ENCODE peak calls at places on chromosomes 7 and 10, in five cellular contexts. F is colonic mucosa, E is brain microvascular endothelial cell, N is lower leg skin, A is neuronal stem cell. M is an unnamed sample.

GRCh38 chr10:83166344-83166743 is 973.0 kb upstream of the GHITM start:
- DNase-seq in A (peak), E (no peak), F (no peak), N (no peak), M (no peak)

GRCh38 chr7:69732203-69732602 is 133.9 kb downstream of the AUTS2 start:
- DNase-seq in A (no peak), F (peak), N (no peak), E (no peak), M (no peak)

GRCh38 chr7:25952277-25953057 is 199.5 kb upstream of the NFE2L3 start:
- DNase-seq in N (no peak), E (no peak), F (no peak), A (no peak), M (no peak)

GRCh38 chr10:3803884-3804741 is 19.1 kb upstream of the KLF6 start:
- DNase-seq in E (no peak), A (no peak), N (no peak), F (no peak), M (peak)

GRCh38 chr10:133011883-133012282 is 69.5 kb upstream of the CFAP46 start:
- DNase-seq in E (no peak), A (no peak), F (no peak), N (no peak), M (no peak)

GRCh38 chr7:110948280-110948679 is 142.6 kb upstream of the LRRN3 start:
- DNase-seq in E (no peak), F (no peak), A (no peak), N (no peak), M (no peak)

GRCh38 chr7:18216270-18216669 is 188.6 kb upstream of the PRPS1L1 start:
- DNase-seq in A (no peak), E (no peak), F (no peak), N (no peak), M (no peak)

GRCh38 chr7:157870644-157871290 is 534.0 kb downstream of the DNAJB6 start:
- DNase-seq in A (no peak), F (no peak), N (no peak), E (no peak), M (no peak)

GRCh38 chr7:36746347-36746746 is 22.1 kb upstream of the AOAH start:
- DNase-seq in F (no peak), E (no peak), N (no peak), A (no peak), M (no peak)

GRCh38 chr7:30472771-30473392 is 5.7 kb downstream of the NOD1 start:
- DNase-seq in F (no peak), N (no peak), A (no peak), E (peak), M (peak)

GRCh38 chr10:25934673-25935139 is 677 bp downstream of the MYO3A start:
- DNase-seq in N (no peak), E (no peak), A (no peak), F (peak), M (no peak)

GRCh38 chr10:125521721-125522680 is 161.0 kb downstream of the TEX36 start:
- DNase-seq in N (peak), A (no peak), F (no peak), E (no peak), M (no peak)

GRCh38 chr7:139784643-139785042 is 6.8 kb upstream of the HIPK2 start:
- DNase-seq in E (no peak), N (no peak), A (no peak), F (no peak), M (no peak)

GRCh38 chr7:47482013-47482761 is 99.7 kb downstream of the TNS3 start:
- DNase-seq in N (no peak), F (no peak), E (peak), A (no peak), M (peak)

GRCh38 chr7:135601182-135601581 is 43.5 kb downstream of the NUP205 start:
- DNase-seq in N (no peak), F (no peak), E (no peak), A (no peak), M (no peak)

GRCh38 chr7:120480930-120481329 is 208.0 kb downstream of the KCND2 start:
- DNase-seq in E (no peak), N (no peak), F (no peak), A (no peak), M (no peak)

GRCh38 chr7:111771638-111772037 is 209.3 kb upstream of the IMMP2L start:
- DNase-seq in A (no peak), N (no peak), E (no peak), F (no peak), M (no peak)

GRCh38 chr7:76071316-76072242 is 23.7 kb downstream of the MDH2 start:
- DNase-seq in E (no peak), A (no peak), N (no peak), F (no peak), M (peak)

GRCh38 chr10:77080361-77081027 is 557.1 kb downstream of the KCNMA1 start:
- DNase-seq in E (no peak), N (no peak), A (no peak), F (no peak), M (no peak)

GRCh38 chr10:1180836-1181235 is 124.7 kb downstream of the WDR37 start:
- DNase-seq in E (no peak), F (no peak), N (no peak), A (no peak), M (no peak)

GRCh38 chr10:132249824-132250375 is 57.9 kb downstream of the STK32C start:
- DNase-seq in E (no peak), F (no peak), N (no peak), A (no peak), M (no peak)

GRCh38 chr10:130463876-130464360 is 327.7 kb downstream of the GLRX3 start:
- DNase-seq in A (no peak), F (no peak), N (peak), E (no peak), M (no peak)

GRCh38 chr7:2879354-2879753 is 35.2 kb upstream of the GNA12 start:
- DNase-seq in A (no peak), F (no peak), E (no peak), N (no peak), M (no peak)

GRCh38 chr7:90736968-90737939 is 141.1 kb downstream of the CDK14 start:
- DNase-seq in E (no peak), A (no peak), F (no peak), N (no peak), M (no peak)

GRCh38 chr7:111532625-111533024 is 29.7 kb downstream of the IMMP2L start:
- DNase-seq in A (no peak), E (no peak), N (no peak), F (no peak), M (no peak)

GRCh38 chr7:5597772-5598171 is 174.1 kb upstream of the TNRC18 start:
- DNase-seq in A (no peak), N (no peak), E (peak), F (no peak), M (peak)

GRCh38 chr7:139424004-139424403 is 59.5 kb downstream of the KLRG2 start:
- DNase-seq in E (no peak), N (no peak), F (no peak), A (no peak), M (no peak)

GRCh38 chr10:29557665-29558064 is 77.1 kb downstream of the SVIL start:
- DNase-seq in N (peak), F (no peak), A (no peak), E (no peak), M (no peak)

GRCh38 chr7:97064972-97065587 is 40.4 kb upstream of the DLX5 start:
- DNase-seq in E (peak), A (peak), N (no peak), F (no peak), M (peak)

GRCh38 chr10:86955501-86956194 is 1.8 kb downstream of the MMRN2 start:
- DNase-seq in N (no peak), F (no peak), E (no peak), A (no peak), M (no peak)

GRCh38 chr7:158244430-158244829 is 343.2 kb downstream of the PTPRN2 start:
- DNase-seq in F (no peak), A (no peak), N (no peak), E (no peak), M (no peak)

DNA sequence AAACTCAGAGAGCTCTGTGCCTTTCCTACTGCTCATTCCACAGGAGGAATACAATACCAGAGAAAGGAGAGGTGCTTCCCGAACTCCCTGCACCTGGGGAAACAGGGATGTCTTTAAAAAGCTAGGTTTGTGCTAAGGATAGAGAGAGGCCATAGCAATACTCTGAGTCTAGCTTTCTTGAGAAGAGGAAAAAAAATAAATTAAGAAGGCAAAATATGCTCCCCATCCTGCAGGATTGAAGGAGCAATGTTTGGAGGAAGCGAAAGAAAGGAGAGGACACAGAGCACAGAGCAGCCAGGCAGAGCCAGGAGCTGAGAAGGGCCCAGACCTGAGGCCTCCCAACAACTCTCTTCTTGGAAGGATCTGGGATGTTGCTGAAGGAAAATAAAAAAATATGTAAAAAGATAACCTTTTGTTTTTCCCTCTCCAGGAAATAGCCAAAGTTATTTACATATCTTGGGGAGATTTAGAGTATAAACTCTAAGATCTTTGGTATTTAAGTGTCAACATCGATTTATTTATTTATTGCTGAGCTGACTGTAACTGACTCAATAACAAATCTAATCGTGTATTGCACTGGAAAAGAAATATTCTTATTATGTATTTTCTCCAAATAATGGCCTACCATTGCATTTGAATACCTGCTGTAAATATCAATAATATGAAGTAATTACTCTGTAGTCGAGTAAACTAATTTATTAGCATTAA is 1.6 kb upstream of the HOXA11 start:
- DNase-seq in N (peak), F (no peak), E (no peak), A (no peak), M (no peak)
- H3K4me3 ChIP-seq in N (no peak), F (peak), E (no peak), A (no peak), M (peak)

DNA sequence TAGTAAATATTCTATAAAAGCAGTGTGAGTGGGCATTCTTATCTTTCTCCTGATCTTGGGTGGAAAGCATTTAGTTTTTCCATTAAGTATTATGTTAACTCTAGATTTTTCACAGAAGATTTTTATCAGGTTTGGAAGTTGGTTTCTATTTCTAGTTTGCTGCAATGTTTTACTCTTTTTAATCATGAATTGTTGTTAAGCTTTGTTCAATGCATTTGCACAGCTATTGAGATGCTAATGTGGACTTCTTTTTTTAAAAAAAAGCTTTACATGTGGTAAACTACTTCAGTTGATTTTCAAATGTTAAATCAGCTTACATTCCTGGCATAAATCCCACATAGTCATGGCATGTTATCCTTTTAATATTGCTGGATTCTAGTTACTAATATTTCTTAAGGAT is 363.6 kb upstream of the NRP1 start:
- DNase-seq in N (no peak), A (no peak), E (no peak), F (no peak), M (no peak)
- H3K4me3 ChIP-seq in N (no peak), A (no peak), E (no peak), F (no peak), M (no peak)

GRCh38 chr7:114416089-114416990 is 1.7 kb downstream of the FOXP2 start:
- DNase-seq in F (no peak), N (no peak), E (no peak), A (no peak), M (no peak)
- H3K4me3 ChIP-seq in F (peak), N (no peak), E (no peak), A (no peak), M (no peak)

DNA sequence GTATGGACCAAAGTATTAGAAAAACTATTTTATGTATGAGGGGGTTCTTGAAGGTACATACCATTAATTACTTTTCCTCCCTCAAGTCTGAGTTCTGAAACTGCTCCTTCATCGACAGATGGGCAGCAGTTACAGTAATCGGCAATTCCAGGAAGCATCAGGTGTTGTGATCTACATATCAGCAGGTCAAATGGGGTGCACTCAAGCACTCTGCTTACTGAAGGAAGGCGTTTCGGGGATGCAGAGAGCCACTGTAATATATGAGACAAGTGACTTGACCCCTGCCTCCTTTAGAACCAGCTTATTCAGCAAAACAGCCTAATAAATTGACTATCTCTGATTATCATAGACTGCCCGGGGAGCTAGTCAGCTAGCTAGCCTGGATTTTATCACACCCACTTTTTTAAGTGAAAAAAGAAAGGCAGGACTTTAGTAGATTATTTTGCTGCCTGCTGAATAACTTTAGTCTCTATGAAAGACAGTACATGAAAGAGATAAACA is 4.2 kb downstream of the SMNDC1 start:
- DNase-seq in E (no peak), A (no peak), N (no peak), F (no peak), M (no peak)
- H3K4me3 ChIP-seq in E (no peak), A (no peak), N (no peak), F (no peak), M (no peak)

GRCh38 chr7:116311816-116312471 is 101.6 kb downstream of the TES start:
- DNase-seq in A (no peak), E (no peak), N (no peak), F (no peak), M (no peak)

GRCh38 chr7:116317907-116318306 is 107.6 kb downstream of the TES start:
- DNase-seq in A (no peak), F (no peak), E (no peak), N (no peak), M (peak)

GRCh38 chr7:116315803-116316202 is 105.5 kb downstream of the TES start:
- DNase-seq in E (no peak), N (no peak), A (no peak), F (no peak), M (no peak)

GRCh38 chr7:116315293-116315692 is 105.0 kb downstream of the TES start:
- DNase-seq in E (peak), A (no peak), F (no peak), N (no peak), M (peak)

DNA sequence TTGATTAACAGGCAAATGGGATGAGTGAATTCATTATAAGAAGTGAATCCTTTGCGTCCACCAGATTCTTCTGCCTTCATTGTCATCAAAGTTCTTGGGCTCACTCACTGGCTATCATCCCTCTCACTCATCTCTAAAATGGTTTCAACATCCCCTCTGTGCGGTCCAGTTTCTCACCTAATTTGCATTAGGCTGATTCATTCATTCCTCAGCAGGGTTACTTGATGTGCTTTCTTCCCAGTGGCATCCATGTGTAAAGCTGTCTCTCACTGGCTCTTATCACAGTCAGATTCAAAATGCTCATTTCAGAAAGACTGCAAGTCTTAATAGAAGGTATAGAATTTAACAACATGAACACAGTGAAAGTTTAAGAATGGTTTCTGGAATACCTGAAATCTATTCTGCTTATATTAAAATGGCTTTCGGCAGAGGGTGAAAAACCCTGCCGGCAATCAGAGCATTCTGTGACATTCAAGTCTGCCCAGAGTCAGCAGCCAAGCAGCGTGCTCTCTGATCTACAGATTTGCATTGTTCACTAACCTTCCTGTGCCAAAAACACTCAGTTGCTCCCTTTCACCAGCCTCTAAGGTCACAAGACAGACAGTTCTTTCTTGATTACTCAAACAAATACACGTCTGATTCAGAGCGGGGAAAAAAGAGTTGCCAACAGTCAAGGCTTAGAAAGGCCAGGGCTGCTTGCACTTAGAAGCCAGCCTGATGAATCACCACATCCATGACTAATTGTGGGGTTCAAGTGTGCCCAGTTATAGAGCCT is 106.7 kb downstream of the TES start:
- DNase-seq in E (peak), N (no peak), A (peak), F (peak), M (peak)
- H3K4me3 ChIP-seq in E (no peak), N (no peak), A (no peak), F (no peak), M (peak)